ENCODE peak calls at places on chromosomes 12 and 14, in eight cellular contexts. One of them, this sample, is unnamed.
A peak's percentile ranks its signal among the peaks of the same experiment; 100 is the strongest.

GRCh38 chr12:101498252-101498651 is 23.1 kb downstream of the SPIC start:
- DNase-seq in ascending aorta: no peak
- DNase-seq in lung: no peak
- DNase-seq in OCI-LY7: no peak
- DNase-seq in AG10803: no peak
- DNase-seq in right atrium auricular region: no peak
- DNase-seq in GM12865: no peak
- DNase-seq in astrocyte of the spinal cord: no peak
- DNase-seq in this sample: no peak

GRCh38 chr12:14949631-14950030 is 11.3 kb upstream of the ERP27 start:
- DNase-seq in GM12865: no peak
- DNase-seq in ascending aorta: no peak
- DNase-seq in AG10803: no peak
- DNase-seq in lung: no peak
- DNase-seq in right atrium auricular region: no peak
- DNase-seq in OCI-LY7: no peak
- DNase-seq in astrocyte of the spinal cord: no peak
- DNase-seq in this sample: no peak

GRCh38 chr12:3348055-3348454 is 142.9 kb upstream of the PRMT8 start:
- DNase-seq in OCI-LY7: no peak
- DNase-seq in right atrium auricular region: no peak
- DNase-seq in GM12865: no peak
- DNase-seq in ascending aorta: no peak
- DNase-seq in AG10803: no peak
- DNase-seq in lung: no peak
- DNase-seq in astrocyte of the spinal cord: no peak
- DNase-seq in this sample: no peak

GRCh38 chr12:13124661-13125505 is 21.4 kb upstream of the GSG1 start:
- DNase-seq in astrocyte of the spinal cord: no peak
- DNase-seq in AG10803: peak; percentile 71
- DNase-seq in ascending aorta: no peak
- DNase-seq in right atrium auricular region: no peak
- DNase-seq in GM12865: no peak
- DNase-seq in lung: no peak
- DNase-seq in OCI-LY7: no peak
- DNase-seq in this sample: no peak

GRCh38 chr12:62319058-62319457 is 58.9 kb downstream of the USP15 start:
- DNase-seq in GM12865: no peak
- DNase-seq in lung: no peak
- DNase-seq in right atrium auricular region: no peak
- DNase-seq in OCI-LY7: no peak
- DNase-seq in AG10803: no peak
- DNase-seq in ascending aorta: no peak
- DNase-seq in astrocyte of the spinal cord: no peak
- DNase-seq in this sample: no peak

GRCh38 chr14:85599939-85600338 is 70.0 kb downstream of the FLRT2 start:
- DNase-seq in GM12865: no peak
- DNase-seq in AG10803: peak; percentile 30
- DNase-seq in OCI-LY7: no peak
- DNase-seq in astrocyte of the spinal cord: no peak
- DNase-seq in right atrium auricular region: no peak
- DNase-seq in lung: no peak
- DNase-seq in ascending aorta: no peak
- DNase-seq in this sample: no peak

GRCh38 chr14:99012703-99013102 is 259.3 kb downstream of the BCL11B start:
- DNase-seq in right atrium auricular region: no peak
- DNase-seq in lung: no peak
- DNase-seq in astrocyte of the spinal cord: no peak
- DNase-seq in ascending aorta: no peak
- DNase-seq in AG10803: no peak
- DNase-seq in GM12865: no peak
- DNase-seq in OCI-LY7: no peak
- DNase-seq in this sample: no peak

GRCh38 chr12:89573081-89573810 is 47.4 kb upstream of the POC1B start:
- DNase-seq in right atrium auricular region: no peak
- DNase-seq in ascending aorta: no peak
- DNase-seq in GM12865: no peak
- DNase-seq in astrocyte of the spinal cord: no peak
- DNase-seq in OCI-LY7: no peak
- DNase-seq in AG10803: peak; percentile 76
- DNase-seq in lung: no peak
- DNase-seq in this sample: no peak

GRCh38 chr14:49461529-49462401 is 124.4 kb downstream of the RPS29 start:
- DNase-seq in astrocyte of the spinal cord: peak; percentile 76
- DNase-seq in GM12865: peak; percentile 85
- DNase-seq in lung: peak; percentile 57
- DNase-seq in AG10803: peak; percentile 77
- DNase-seq in ascending aorta: no peak
- DNase-seq in OCI-LY7: peak; percentile 83
- DNase-seq in right atrium auricular region: no peak
- DNase-seq in this sample: peak; percentile 33

GRCh38 chr12:28191018-28191595 is 851 bp downstream of the CCDC91 start:
- DNase-seq in AG10803: no peak
- DNase-seq in right atrium auricular region: peak; percentile 73
- DNase-seq in OCI-LY7: peak; percentile 6
- DNase-seq in GM12865: peak; percentile 27
- DNase-seq in astrocyte of the spinal cord: no peak
- DNase-seq in ascending aorta: peak; percentile 25
- DNase-seq in lung: peak; percentile 30
- DNase-seq in this sample: no peak

GRCh38 chr14:54627718-54628345 is 60.9 kb downstream of the SAMD4A start:
- DNase-seq in OCI-LY7: no peak
- DNase-seq in astrocyte of the spinal cord: peak; percentile 78
- DNase-seq in lung: no peak
- DNase-seq in GM12865: peak; percentile 64
- DNase-seq in ascending aorta: no peak
- DNase-seq in right atrium auricular region: no peak
- DNase-seq in AG10803: peak; percentile 77
- DNase-seq in this sample: no peak

GRCh38 chr12:131950182-131950913 is 606 bp downstream of the EP400 start:
- DNase-seq in ascending aorta: no peak
- DNase-seq in lung: no peak
- DNase-seq in OCI-LY7: peak; percentile 48
- DNase-seq in astrocyte of the spinal cord: no peak
- DNase-seq in GM12865: peak; percentile 52
- DNase-seq in right atrium auricular region: peak; percentile 56
- DNase-seq in AG10803: no peak
- DNase-seq in this sample: no peak

GRCh38 chr12:53190108-53190729 is 9.5 kb upstream of the CSAD start:
- DNase-seq in ascending aorta: no peak
- DNase-seq in right atrium auricular region: no peak
- DNase-seq in AG10803: peak; percentile 57
- DNase-seq in astrocyte of the spinal cord: peak; percentile 67
- DNase-seq in lung: no peak
- DNase-seq in OCI-LY7: peak; percentile 57
- DNase-seq in GM12865: peak; percentile 69
- DNase-seq in this sample: peak; percentile 30

GRCh38 chr14:100955201-100955600 is 51.7 kb upstream of the RTL1 start:
- DNase-seq in OCI-LY7: no peak
- DNase-seq in right atrium auricular region: no peak
- DNase-seq in lung: no peak
- DNase-seq in ascending aorta: no peak
- DNase-seq in GM12865: no peak
- DNase-seq in astrocyte of the spinal cord: peak; percentile 51
- DNase-seq in AG10803: peak; percentile 48
- DNase-seq in this sample: no peak

GRCh38 chr14:92403981-92404380 is 81.0 kb downstream of the SLC24A4 start:
- DNase-seq in lung: no peak
- DNase-seq in right atrium auricular region: no peak
- DNase-seq in ascending aorta: no peak
- DNase-seq in OCI-LY7: no peak
- DNase-seq in astrocyte of the spinal cord: no peak
- DNase-seq in GM12865: no peak
- DNase-seq in AG10803: no peak
- DNase-seq in this sample: no peak

GRCh38 chr12:120688527-120689071 is 1.6 kb downstream of the MLEC start:
- DNase-seq in AG10803: peak; percentile 29
- DNase-seq in lung: no peak
- DNase-seq in astrocyte of the spinal cord: peak; percentile 56
- DNase-seq in ascending aorta: no peak
- DNase-seq in right atrium auricular region: no peak
- DNase-seq in GM12865: peak; percentile 34
- DNase-seq in OCI-LY7: no peak
- DNase-seq in this sample: no peak

GRCh38 chr12:124399622-124400021 is 104.7 kb downstream of the RFLNA start:
- DNase-seq in right atrium auricular region: no peak
- DNase-seq in AG10803: no peak
- DNase-seq in OCI-LY7: peak; percentile 42
- DNase-seq in GM12865: peak; percentile 23
- DNase-seq in astrocyte of the spinal cord: no peak
- DNase-seq in lung: no peak
- DNase-seq in ascending aorta: no peak
- DNase-seq in this sample: no peak

GRCh38 chr12:56836800-56837663 is 73.9 kb downstream of the HSD17B6 start:
- DNase-seq in OCI-LY7: peak; percentile 23
- DNase-seq in right atrium auricular region: no peak
- DNase-seq in AG10803: peak; percentile 80
- DNase-seq in lung: peak; percentile 39
- DNase-seq in GM12865: peak; percentile 34
- DNase-seq in astrocyte of the spinal cord: peak; percentile 55
- DNase-seq in ascending aorta: no peak
- DNase-seq in this sample: no peak

GRCh38 chr12:30323008-30323407 is 372.7 kb downstream of the IPO8 start:
- DNase-seq in ascending aorta: no peak
- DNase-seq in GM12865: no peak
- DNase-seq in lung: no peak
- DNase-seq in OCI-LY7: no peak
- DNase-seq in AG10803: peak; percentile 1
- DNase-seq in right atrium auricular region: no peak
- DNase-seq in astrocyte of the spinal cord: no peak
- DNase-seq in this sample: no peak
- TF ChIP-seq CTCF in ascending aorta: no peak
- TF ChIP-seq CTCF in GM12865: no peak
- TF ChIP-seq CTCF in lung: no peak
- TF ChIP-seq CTCF in OCI-LY7: no peak
- TF ChIP-seq CTCF in AG10803: peak; percentile 23
- TF ChIP-seq CTCF in right atrium auricular region: no peak
- TF ChIP-seq CTCF in astrocyte of the spinal cord: no peak
- TF ChIP-seq CTCF in this sample: no peak

DNA sequence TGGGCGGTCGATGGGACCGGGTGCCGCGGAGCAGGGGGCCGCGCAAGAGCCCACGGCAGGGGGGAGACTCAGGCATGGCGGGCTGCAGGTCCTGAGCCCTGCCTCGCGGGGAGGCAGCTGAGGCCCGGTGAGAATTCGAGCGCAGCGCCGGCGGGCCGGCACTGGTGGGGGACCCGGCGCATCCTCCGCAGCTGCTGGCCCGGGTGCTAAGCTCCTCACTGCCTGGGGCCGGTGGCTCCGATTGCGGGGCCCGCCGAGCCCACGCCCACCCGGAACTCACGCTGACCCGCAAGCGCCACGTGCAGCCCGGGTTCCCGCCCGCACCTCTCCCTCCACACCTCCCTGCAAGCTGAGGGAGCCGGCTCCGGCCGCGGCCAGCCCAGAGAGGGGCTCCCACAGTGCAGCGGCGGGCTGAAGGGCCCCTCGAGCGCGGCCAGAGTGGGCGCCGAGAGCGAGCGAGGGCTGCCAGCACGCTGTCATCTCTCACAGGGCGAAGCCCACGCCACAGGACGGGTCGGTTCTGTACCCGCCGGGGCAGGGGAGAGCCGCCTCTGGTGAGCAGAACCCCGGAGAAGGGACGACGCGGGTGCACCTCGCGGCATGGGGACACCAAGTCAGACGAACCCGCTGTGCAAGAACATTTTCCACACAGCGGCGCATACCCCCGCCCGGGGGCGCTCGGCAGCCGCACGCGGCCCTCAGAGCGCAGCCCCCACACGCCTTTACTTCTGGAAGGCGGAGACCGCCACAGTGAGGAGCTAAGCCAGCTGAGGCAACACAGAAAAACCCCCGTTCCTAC is 1.2 kb upstream of the SIVA1 start:
- DNase-seq in AG10803: no peak
- DNase-seq in GM12865: no peak
- DNase-seq in ascending aorta: no peak
- DNase-seq in lung: no peak
- DNase-seq in OCI-LY7: no peak
- DNase-seq in astrocyte of the spinal cord: no peak
- DNase-seq in right atrium auricular region: no peak
- DNase-seq in this sample: no peak
- TF ChIP-seq CTCF in AG10803: no peak
- TF ChIP-seq CTCF in GM12865: no peak
- TF ChIP-seq CTCF in ascending aorta: no peak
- TF ChIP-seq CTCF in lung: no peak
- TF ChIP-seq CTCF in OCI-LY7: peak; percentile 59
- TF ChIP-seq CTCF in astrocyte of the spinal cord: no peak
- TF ChIP-seq CTCF in right atrium auricular region: no peak
- TF ChIP-seq CTCF in this sample: no peak

DNA sequence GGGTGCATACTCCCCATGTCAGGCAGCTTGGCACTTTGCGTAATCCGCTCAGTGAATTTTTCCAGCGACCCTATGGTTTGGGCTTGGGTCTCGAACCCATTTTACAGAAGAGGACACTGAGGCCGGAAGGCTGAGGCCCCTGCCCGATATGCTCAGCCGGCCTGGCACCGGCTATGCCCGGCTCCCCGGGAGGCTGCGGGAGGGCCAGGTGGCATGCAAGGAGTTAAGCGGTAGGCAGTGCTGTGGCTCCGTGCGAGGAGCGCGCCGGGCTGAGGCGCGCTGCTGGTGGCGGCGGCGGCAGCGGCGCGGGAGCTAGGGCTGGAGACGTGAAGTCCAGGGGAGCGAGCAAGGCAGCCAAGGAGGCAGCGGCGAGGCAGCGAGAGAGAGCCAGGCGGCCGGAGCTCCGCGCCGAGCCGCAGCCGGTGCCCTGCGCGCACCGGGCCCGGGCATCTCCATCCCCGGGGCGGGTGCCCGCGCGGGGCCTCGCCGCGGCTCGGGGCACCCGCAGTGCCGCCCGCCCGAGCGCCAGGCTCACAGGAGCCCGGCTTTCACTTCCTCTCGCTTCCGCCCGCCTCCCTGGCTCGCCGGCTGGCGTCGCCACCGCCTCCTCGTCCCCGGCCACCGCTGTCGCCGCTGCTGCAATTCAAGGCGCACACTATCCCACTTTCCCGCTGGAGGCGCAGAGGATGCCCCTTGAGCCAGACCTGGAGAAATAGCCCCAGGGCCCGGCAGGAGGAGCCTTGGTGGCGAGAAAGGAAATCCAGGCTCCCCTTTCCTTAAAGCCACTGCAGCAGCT is at the start of gene WSCD2:
- DNase-seq in AG10803: peak; percentile 20
- DNase-seq in lung: no peak
- DNase-seq in GM12865: peak; percentile 15
- DNase-seq in ascending aorta: peak; percentile 12
- DNase-seq in OCI-LY7: no peak
- DNase-seq in astrocyte of the spinal cord: peak; percentile 1
- DNase-seq in right atrium auricular region: no peak
- DNase-seq in this sample: no peak
- TF ChIP-seq CTCF in AG10803: no peak
- TF ChIP-seq CTCF in lung: no peak
- TF ChIP-seq CTCF in GM12865: no peak
- TF ChIP-seq CTCF in ascending aorta: peak; percentile 50
- TF ChIP-seq CTCF in OCI-LY7: no peak
- TF ChIP-seq CTCF in astrocyte of the spinal cord: peak; percentile 11
- TF ChIP-seq CTCF in right atrium auricular region: peak; percentile 35
- TF ChIP-seq CTCF in this sample: no peak

DNA sequence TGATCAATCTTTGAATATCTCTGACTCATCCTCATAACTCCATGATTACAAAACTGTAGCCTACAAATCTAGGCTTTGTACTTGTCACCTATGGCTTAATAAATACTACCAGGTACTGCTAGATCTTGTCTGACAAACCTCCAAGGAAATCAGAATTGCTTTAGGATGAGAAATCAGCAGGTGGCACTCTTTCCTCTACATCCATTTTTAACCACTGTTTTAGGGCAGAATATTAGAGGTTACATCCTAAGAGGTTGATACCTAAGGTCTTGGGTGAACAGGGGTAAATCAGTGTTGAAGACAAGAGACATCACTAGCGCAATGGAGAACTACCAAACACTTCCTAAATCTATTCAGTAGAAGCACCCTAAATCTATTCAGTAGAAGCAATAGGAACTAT is 63.1 kb upstream of the SOX5 start:
- DNase-seq in OCI-LY7: no peak
- DNase-seq in astrocyte of the spinal cord: peak; percentile 30
- DNase-seq in ascending aorta: no peak
- DNase-seq in right atrium auricular region: no peak
- DNase-seq in GM12865: no peak
- DNase-seq in AG10803: no peak
- DNase-seq in lung: no peak
- DNase-seq in this sample: no peak
- TF ChIP-seq CTCF in OCI-LY7: no peak
- TF ChIP-seq CTCF in astrocyte of the spinal cord: peak; percentile 34
- TF ChIP-seq CTCF in ascending aorta: peak; percentile 23
- TF ChIP-seq CTCF in right atrium auricular region: peak; percentile 35
- TF ChIP-seq CTCF in GM12865: no peak
- TF ChIP-seq CTCF in AG10803: no peak
- TF ChIP-seq CTCF in lung: no peak
- TF ChIP-seq CTCF in this sample: no peak